ENCODE peak calls at places on chromosome 21, in six cellular contexts. P is sigmoid colon, Y is psoas muscle, C is PC-3, B is Peyer's patch, N is heart left ventricle. W is an unnamed sample.

GRCh38 chr21:39822042-39822441 is 45.2 kb upstream of the PCP4 start:
- DNase-seq in Y (no peak), C (no peak), N (no peak), P (no peak), B (no peak), W (no peak)

GRCh38 chr21:28633803-28634572 is 358.7 kb downstream of the LTN1 start:
- DNase-seq in B (no peak), C (peak; percentile 91), N (peak; percentile 66), Y (peak; percentile 17), P (no peak), W (peak; percentile 85)

GRCh38 chr21:21019681-21020080 is 21.5 kb downstream of the NCAM2 start:
- DNase-seq in Y (no peak), P (no peak), C (no peak), B (no peak), N (no peak), W (no peak)

GRCh38 chr21:17903929-17904639 is 84.9 kb upstream of the C21orf91 start:
- DNase-seq in B (no peak), Y (no peak), P (no peak), N (no peak), C (no peak), W (no peak)

GRCh38 chr21:35350965-35351364 is 301.9 kb upstream of the RUNX1 start:
- DNase-seq in B (no peak), P (no peak), Y (no peak), N (no peak), C (no peak), W (no peak)

GRCh38 chr21:39712976-39713375 is 32.0 kb upstream of the IGSF5 start:
- DNase-seq in P (no peak), C (peak; percentile 38), N (no peak), B (no peak), Y (no peak), W (no peak)

GRCh38 chr21:33265664-33266049 is 510 bp upstream of the IL10RB start:
- DNase-seq in N (peak; percentile 50), Y (peak; percentile 40), P (peak; percentile 79), B (peak; percentile 72), C (peak; percentile 31), W (no peak)

GRCh38 chr21:35316933-35317332 is 267.8 kb upstream of the RUNX1 start:
- DNase-seq in P (no peak), C (no peak), Y (no peak), B (no peak), N (no peak), W (no peak)

GRCh38 chr21:35503646-35504045 is 454.5 kb upstream of the RUNX1 start:
- DNase-seq in Y (no peak), C (no peak), N (peak; percentile 33), B (no peak), P (no peak), W (no peak)

GRCh38 chr21:39568380-39568779 is 44.4 kb upstream of the B3GALT5 start:
- DNase-seq in Y (no peak), N (no peak), C (no peak), P (no peak), B (no peak), W (no peak)

GRCh38 chr21:22544747-22545146 is 1546.5 kb downstream of the NCAM2 start:
- DNase-seq in P (no peak), Y (no peak), C (no peak), B (no peak), N (no peak), W (no peak)

GRCh38 chr21:28426545-28426944 is 566.1 kb downstream of the LTN1 start:
- DNase-seq in P (no peak), B (no peak), Y (no peak), N (no peak), C (no peak), W (no peak)

GRCh38 chr21:38140192-38140905 is 116.4 kb upstream of the KCNJ15 start:
- DNase-seq in C (peak; percentile 30), Y (peak; percentile 52), N (no peak), P (no peak), B (no peak), W (no peak)

GRCh38 chr21:29640233-29640554 is 299.6 kb downstream of the GRIK1 start:
- DNase-seq in Y (no peak), P (no peak), N (no peak), C (no peak), B (no peak), W (no peak)

GRCh38 chr21:39633770-39634181 is 21.0 kb downstream of the B3GALT5 start:
- DNase-seq in P (no peak), N (no peak), C (peak; percentile 95), B (no peak), Y (no peak), W (no peak)

GRCh38 chr21:29514652-29515247 is 216.0 kb downstream of the BACH1 start:
- DNase-seq in C (no peak), B (no peak), N (no peak), P (no peak), Y (no peak), W (no peak)

GRCh38 chr21:22806278-22806677 is 1808.1 kb downstream of the NCAM2 start:
- DNase-seq in Y (no peak), N (no peak), P (no peak), B (no peak), C (no peak), W (no peak)

GRCh38 chr21:29257701-29258100 is 41.0 kb upstream of the BACH1 start:
- DNase-seq in B (no peak), P (no peak), N (no peak), C (peak; percentile 29), Y (no peak), W (no peak)

GRCh38 chr21:24023402-24023801 is 1583.9 kb downstream of the MRPL39 start:
- DNase-seq in P (no peak), N (no peak), Y (no peak), B (no peak), C (peak; percentile 81), W (no peak)

GRCh38 chr21:15289246-15289645 is 224.4 kb upstream of the NRIP1 start:
- DNase-seq in N (no peak), P (peak; percentile 55), Y (peak; percentile 7), B (no peak), C (no peak), W (no peak)

GRCh38 chr21:38596264-38597042 is 98.2 kb upstream of the ERG start:
- DNase-seq in C (peak; percentile 35), N (no peak), P (no peak), Y (no peak), B (no peak), W (no peak)

GRCh38 chr21:39461419-39461818 is 9.6 kb downstream of the SH3BGR start:
- DNase-seq in N (no peak), B (no peak), P (no peak), C (no peak), Y (no peak), W (no peak)

GRCh38 chr21:14114251-14114650 is 96.5 kb downstream of the LIPI start:
- DNase-seq in N (no peak), B (no peak), Y (no peak), P (no peak), C (peak; percentile 60), W (no peak)

GRCh38 chr21:38766987-38767722 is 38.6 kb upstream of the ETS2 start:
- DNase-seq in B (peak; percentile 45), Y (no peak), C (no peak), N (no peak), P (no peak), W (peak; percentile 53)

GRCh38 chr21:40841524-40842196 is 5.3 kb downstream of the DSCAM start:
- DNase-seq in Y (no peak), N (peak; percentile 38), C (peak; percentile 57), P (no peak), B (no peak), W (no peak)
- H3K4me3 ChIP-seq in Y (no peak overlapping the region), N (no peak overlapping the region), C (peak overlapping the region; percentile 54), P (no peak overlapping the region), B (no peak overlapping the region), W (peak overlapping the region; percentile 56)

GRCh38 chr21:42672699-42673458 is 19.5 kb downstream of the PDE9A start:
- DNase-seq in P (no peak), B (no peak), N (no peak), C (peak; percentile 90), Y (no peak), W (no peak)
- H3K27ac ChIP-seq in P (peak overlapping the region; percentile 81), B (no peak overlapping the region), N (no peak overlapping the region), C (peak overlapping the region; percentile 25), Y (no peak overlapping the region), W (peak overlapping the region; percentile 11)

GRCh38 chr21:41891132-41891531 is 12.0 kb upstream of the PRDM15 start:
- DNase-seq in P (no peak), B (no peak), Y (no peak), C (peak; percentile 50), N (no peak), W (no peak)
- TF ChIP-seq CTCF in P (no peak), B (no peak), Y (no peak), C (no peak), N (no peak), W (no peak)

GRCh38 chr21:31363720-31364119 is 19.7 kb upstream of the TIAM1 start:
- DNase-seq in N (no peak), Y (no peak), C (no peak), P (no peak), B (no peak), W (no peak)
- H3K4me3 ChIP-seq in N (no peak overlapping the region), Y (no peak overlapping the region), C (no peak overlapping the region), P (no peak overlapping the region), B (no peak overlapping the region), W (no peak overlapping the region)

GRCh38 chr21:46092026-46092764 is 5.7 kb upstream of the COL6A2 start:
- DNase-seq in Y (peak; percentile 81), P (peak; percentile 97), N (peak; percentile 63), C (no peak), B (no peak), W (peak; percentile 93)
- H3K27ac ChIP-seq in Y (peak overlapping the region; percentile 61), P (peak overlapping the region; percentile 98), N (peak overlapping the region; percentile 78), C (no peak overlapping the region), B (peak overlapping the region; percentile 63), W (peak overlapping the region; percentile 84)

GRCh38 chr21:26409735-26410134 is 163.4 kb downstream of the CYYR1 start:
- DNase-seq in B (no peak), N (no peak), C (no peak), P (no peak), Y (no peak), W (no peak)
- TF ChIP-seq CTCF in B (no peak), N (no peak), C (no peak), P (no peak), Y (no peak), W (no peak)

DNA sequence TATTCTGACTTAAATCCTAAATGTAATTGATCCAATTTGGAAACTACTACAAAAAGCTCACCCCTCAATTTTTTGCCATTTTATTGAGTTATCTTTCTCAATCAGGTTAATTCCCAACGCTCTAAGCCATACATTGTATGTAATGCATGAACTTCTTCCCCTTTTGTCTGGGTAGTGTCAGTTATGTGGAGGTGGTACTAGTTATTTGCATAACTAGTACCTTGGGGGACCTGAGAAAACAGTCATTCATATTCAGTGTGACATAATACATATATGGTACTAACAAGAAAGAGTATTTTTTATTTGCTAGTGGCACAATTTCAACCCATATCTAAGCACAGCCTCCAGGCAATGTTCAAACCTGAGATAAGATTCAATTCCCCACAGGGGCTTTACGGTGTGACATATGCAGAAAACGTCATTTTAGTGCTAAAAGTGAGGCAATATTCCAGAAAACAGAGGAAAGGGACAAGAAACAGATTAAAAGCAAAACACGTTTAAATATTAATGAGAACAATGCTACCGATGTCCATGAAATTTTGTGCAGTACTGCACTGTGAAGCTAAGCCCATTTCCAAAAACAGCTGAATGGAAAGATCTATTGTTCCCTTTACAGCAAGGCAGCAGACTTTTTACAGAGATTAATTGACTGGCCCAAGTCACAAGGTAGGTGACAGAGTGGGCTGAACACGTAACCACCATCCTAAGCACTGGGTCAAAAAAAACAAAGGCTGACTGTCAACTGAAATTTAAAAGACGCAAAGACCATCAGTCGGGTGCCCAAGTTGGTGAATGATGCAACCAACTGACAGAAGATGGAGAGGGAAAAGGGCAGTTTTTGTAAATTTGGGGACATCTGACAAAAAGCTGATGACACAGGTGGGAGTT is 1.4 kb downstream of the HLCS start:
- DNase-seq in B (no peak), Y (no peak), P (no peak), N (no peak), C (no peak), W (no peak)
- H3K4me3 ChIP-seq in B (peak overlapping the region; percentile 97), Y (peak overlapping the region; percentile 84), P (no peak overlapping the region), N (peak overlapping the region; percentile 84), C (peak overlapping the region; percentile 95), W (peak overlapping the region; percentile 97)

W was measured in coronary artery.